ENCODE peak calls at places on chromosomes 2 and 18, in six cellular contexts. R, Y, X, U, D and L are unnamed samples.

GRCh38 chr2:190343500-190344274 is at the start of gene INPP1:
- DNase-seq in R (peak), Y (peak), X (peak), U (peak), D (peak), L (peak)

GRCh38 chr2:239216614-239217273 is 184.1 kb downstream of the HDAC4 start:
- DNase-seq in R (no peak), Y (no peak), X (no peak), U (no peak), D (no peak), L (no peak)

GRCh38 chr18:41993151-41993550 is 38.1 kb downstream of the PIK3C3 start:
- DNase-seq in R (no peak), Y (no peak), X (no peak), U (no peak), D (no peak), L (no peak)

GRCh38 chr2:9099341-9099751 is 95.9 kb upstream of the MBOAT2 start:
- DNase-seq in R (no peak), Y (peak), X (peak), U (no peak), D (no peak), L (no peak)

GRCh38 chr18:8339958-8340357 is 269.3 kb upstream of the RAB12 start:
- DNase-seq in R (no peak), Y (no peak), X (no peak), U (peak), D (no peak), L (peak)

GRCh38 chr2:229627728-229628127 is 86.6 kb downstream of the DNER start:
- DNase-seq in R (no peak), Y (no peak), X (no peak), U (no peak), D (no peak), L (no peak)

GRCh38 chr18:12686100-12686499 is 16.4 kb downstream of the CEP76 start:
- DNase-seq in R (peak), Y (peak), X (no peak), U (no peak), D (no peak), L (no peak)

GRCh38 chr18:59783138-59783537 is 85.9 kb upstream of the CCBE1 start:
- DNase-seq in R (peak), Y (peak), X (peak), U (no peak), D (peak), L (no peak)

GRCh38 chr18:63348508-63349136 is 18.4 kb downstream of the KDSR start:
- DNase-seq in R (no peak), Y (no peak), X (no peak), U (no peak), D (no peak), L (no peak)

GRCh38 chr2:158969717-158970521 is 1.5 kb downstream of the TANC1 start:
- DNase-seq in R (peak), Y (peak), X (peak), U (no peak), D (no peak), L (peak)

GRCh38 chr2:152468832-152469692 is 134.1 kb downstream of the FMNL2 start:
- DNase-seq in R (no peak), Y (no peak), X (no peak), U (no peak), D (no peak), L (no peak)